ENCODE peak calls at places on chromosomes 6 and 20, in nine cellular contexts. I is aorta; E is fibroblast of pulmonary artery; O is T-helper 1 cell; J is stimulated activated CD4-positive, alpha-beta T cell treated with anti-CD3 and anti-CD28 coated beads, Interleukin-1b, Interleukin-23, amount 100 ng/mL, for 24 hours; D is NCI-H1092 treated with DMSO at 0.1 percent for 48 hours; M is caudate nucleus; P is NCI-H146; W is T1000. N is an unnamed sample.

GRCh38 chr6:5499644-5500306 is 238.5 kb downstream of the FARS2 start:
- DNase-seq in P (no peak), E (peak), W (no peak), J (no peak), O (no peak), I (no peak), M (no peak), D (no peak), N (no peak)

GRCh38 chr20:36474563-36474962 is 66.8 kb upstream of the MYL9 start:
- DNase-seq in O (no peak), I (no peak), W (no peak), J (no peak), M (no peak), E (no peak), P (no peak), D (no peak), N (no peak)

GRCh38 chr6:40411881-40412280 is 175.3 kb downstream of the LRFN2 start:
- DNase-seq in E (no peak), P (no peak), M (no peak), J (no peak), W (no peak), D (no peak), O (no peak), I (no peak), N (no peak)

GRCh38 chr6:33926451-33926850 is 122.6 kb upstream of the MLN start:
- DNase-seq in J (no peak), M (no peak), D (peak), I (no peak), P (peak), O (no peak), W (no peak), E (no peak), N (no peak)

GRCh38 chr6:4615891-4616290 is 160.3 kb upstream of the CDYL start:
- DNase-seq in I (no peak), W (no peak), D (no peak), O (no peak), J (no peak), M (no peak), P (no peak), E (peak), N (no peak)

GRCh38 chr6:113184291-113184690 is 672.9 kb upstream of the MARCKS start:
- DNase-seq in D (no peak), I (no peak), M (no peak), W (no peak), O (no peak), P (no peak), J (no peak), E (peak), N (no peak)

GRCh38 chr6:10269814-10270472 is 144.9 kb downstream of the TFAP2A start:
- DNase-seq in W (no peak), P (no peak), O (no peak), E (no peak), I (no peak), J (no peak), D (no peak), M (no peak), N (no peak)

GRCh38 chr6:158330016-158330415 is 17.8 kb downstream of the TULP4 start:
- DNase-seq in M (no peak), O (no peak), D (no peak), W (no peak), I (no peak), E (no peak), P (no peak), J (no peak), N (no peak)

GRCh38 chr20:18672826-18673225 is 85.0 kb downstream of the DTD1 start:
- DNase-seq in W (no peak), P (no peak), I (no peak), J (no peak), E (no peak), D (peak), O (no peak), M (no peak), N (peak)

GRCh38 chr6:45479834-45480696 is 102.3 kb upstream of the SUPT3H start:
- DNase-seq in W (no peak), P (no peak), I (no peak), J (no peak), M (no peak), E (peak), D (no peak), O (no peak), N (no peak)

GRCh38 chr6:62707156-62707555 is 421.1 kb upstream of the KHDRBS2 start:
- DNase-seq in P (no peak), M (no peak), O (no peak), I (no peak), D (no peak), W (no peak), E (no peak), J (no peak), N (no peak)

GRCh38 chr20:21522479-21523397 is 8.9 kb upstream of the NKX2-2 start:
- DNase-seq in M (no peak), O (no peak), I (no peak), W (no peak), E (no peak), J (no peak), D (peak), P (peak), N (peak)

GRCh38 chr6:138833819-138834539 is 38.1 kb downstream of the ECT2L start:
- DNase-seq in E (peak), P (peak), W (no peak), J (no peak), M (peak), D (peak), O (no peak), I (no peak), N (no peak)

GRCh38 chr20:45971675-45972499 is at the start of gene ZNF335:
- DNase-seq in D (peak), J (peak), M (peak), O (peak), E (peak), P (peak), I (peak), W (peak), N (peak)

GRCh38 chr20:62201173-62202082 is 18.6 kb downstream of the MTG2 start:
- DNase-seq in D (peak), O (no peak), P (no peak), J (no peak), M (peak), W (no peak), I (peak), E (no peak), N (no peak)

GRCh38 chr6:28522594-28523557 is 2.8 kb upstream of the GPX5 start:
- DNase-seq in I (no peak), D (no peak), O (peak), M (no peak), E (no peak), W (no peak), J (no peak), P (no peak), N (no peak)

GRCh38 chr6:35037289-35038038 is 103.7 kb downstream of the TCP11 start:
- DNase-seq in P (no peak), D (no peak), E (no peak), I (no peak), M (no peak), O (no peak), W (no peak), J (no peak), N (no peak)

GRCh38 chr6:30965140-30965601 is 18.3 kb upstream of the MUC21 start:
- DNase-seq in O (no peak), P (no peak), E (no peak), W (no peak), M (no peak), I (no peak), D (no peak), J (no peak), N (no peak)

GRCh38 chr20:46009847-46010246 is 1.1 kb downstream of the MMP9 start:
- DNase-seq in D (no peak), O (no peak), P (no peak), E (no peak), I (no peak), J (no peak), M (no peak), W (no peak), N (no peak)

GRCh38 chr6:158938811-158939254 is 61.2 kb downstream of the RSPH3 start:
- DNase-seq in P (no peak), J (no peak), M (no peak), E (no peak), I (no peak), D (no peak), O (no peak), W (no peak), N (peak)

GRCh38 chr6:143397229-143398222 is 53.0 kb downstream of the ADAT2 start:
- DNase-seq in E (peak), W (no peak), O (peak), D (no peak), J (no peak), I (peak), P (peak), M (no peak), N (peak)

GRCh38 chr20:11130554-11131166 is 456.9 kb upstream of the JAG1 start:
- DNase-seq in D (no peak), W (no peak), E (no peak), I (no peak), M (no peak), P (no peak), J (no peak), O (no peak), N (no peak)

GRCh38 chr6:135030056-135030473 is 24.6 kb downstream of the HBS1L start:
- DNase-seq in J (no peak), E (no peak), P (no peak), O (peak), M (no peak), I (no peak), W (no peak), D (no peak), N (no peak)

GRCh38 chr20:34524426-34524825 is 8.2 kb downstream of the DYNLRB1 start:
- DNase-seq in D (no peak), P (no peak), J (no peak), E (no peak), W (no peak), M (no peak), I (no peak), O (no peak), N (no peak)

GRCh38 chr20:41734506-41734945 is 116.3 kb upstream of the CHD6 start:
- DNase-seq in E (peak), W (no peak), I (no peak), D (peak), M (no peak), J (no peak), O (peak), P (peak), N (peak)

GRCh38 chr20:45347936-45348809 is at the start of gene SDC4:
- DNase-seq in M (no peak), O (peak), J (peak), P (peak), I (peak), E (peak), W (peak), D (peak), N (peak)

GRCh38 chr6:5345324-5345723 is 84.0 kb downstream of the FARS2 start:
- DNase-seq in E (no peak), D (no peak), I (no peak), W (no peak), P (no peak), O (no peak), M (no peak), J (no peak), N (no peak)

GRCh38 chr6:82364087-82365010 is 732 bp downstream of the TPBG start:
- DNase-seq in P (peak), O (no peak), E (peak), M (no peak), I (peak), W (peak), D (peak), J (no peak), N (peak)

GRCh38 chr6:37696220-37696840 is 1.4 kb downstream of the MDGA1 start:
- DNase-seq in O (peak), M (peak), D (peak), I (peak), E (peak), W (peak), J (no peak), P (peak), N (no peak)

GRCh38 chr20:10469599-10469998 is 34.5 kb downstream of the SLX4IP start:
- DNase-seq in I (no peak), M (no peak), O (peak), P (peak), D (peak), W (no peak), E (peak), J (no peak), N (peak)

N was measured in small intestine.